ENCODE peak calls at places on chromosomes 16 and 17, in four cellular contexts. A is left lung, R is Caco-2, E is heart left ventricle. F is an unnamed sample.

GRCh38 chr16:12682441-12682840 is 121.2 kb downstream of the CPPED1 start:
- DNase-seq in E (no peak), R (no peak), A (no peak), F (no peak)

GRCh38 chr17:20271016-20271610 is 196.2 kb downstream of the LGALS9B start:
- DNase-seq in A (no peak), E (no peak), R (no peak), F (no peak)

GRCh38 chr17:5772720-5773119 is 188.4 kb upstream of the NLRP1 start:
- DNase-seq in E (no peak), A (no peak), R (no peak), F (no peak)

GRCh38 chr17:38701504-38702165 is 3.4 kb upstream of the MLLT6 start:
- DNase-seq in R (peak), A (no peak), E (no peak), F (peak)

GRCh38 chr17:78892520-78892919 is 10.5 kb downstream of the CEP295NL start:
- DNase-seq in R (no peak), A (no peak), E (no peak), F (no peak)

GRCh38 chr17:3968017-3968416 is 3.8 kb upstream of the ATP2A3 start:
- DNase-seq in R (no peak), A (no peak), E (no peak), F (no peak)

GRCh38 chr17:2716649-2717048 is 5.1 kb upstream of the CLUH start:
- DNase-seq in A (no peak), E (no peak), R (no peak), F (no peak)

GRCh38 chr16:228151-228855 is 946 bp downstream of the LUC7L start:
- DNase-seq in E (no peak), R (no peak), A (no peak), F (no peak)

GRCh38 chr17:77496401-77496801 is 355.6 kb downstream of the SEC14L1 start:
- DNase-seq in E (no peak), R (peak), A (no peak), F (no peak)

GRCh38 chr16:47848481-47849109 is 307.2 kb downstream of the ABCC12 start:
- DNase-seq in A (no peak), R (no peak), E (no peak), F (no peak)

GRCh38 chr17:11980813-11981212 is 16.5 kb downstream of the ZNF18 start:
- DNase-seq in R (no peak), A (no peak), E (no peak), F (no peak)

GRCh38 chr16:69017036-69017783 is 88.2 kb upstream of the HAS3 start:
- DNase-seq in E (no peak), A (no peak), R (no peak), F (peak)

GRCh38 chr17:17840751-17841591 is 4.2 kb upstream of the SREBF1 start:
- DNase-seq in R (no peak), E (peak), A (no peak), F (no peak)

GRCh38 chr17:15963670-15964110 is 18.8 kb downstream of the ADORA2B start:
- DNase-seq in E (no peak), R (peak), A (no peak), F (no peak)

GRCh38 chr17:57016764-57017116 is 38.8 kb downstream of the SCPEP1 start:
- DNase-seq in R (no peak), E (no peak), A (no peak), F (peak)

GRCh38 chr17:41844971-41845370 is 7.3 kb downstream of the KLHL10 start:
- DNase-seq in A (no peak), R (no peak), E (no peak), F (no peak)

GRCh38 chr16:13959626-13960025 is 39.7 kb downstream of the ERCC4 start:
- DNase-seq in A (no peak), E (no peak), R (no peak), F (no peak)

GRCh38 chr16:69727916-69728270 is 1.5 kb upstream of the NQO1 start:
- DNase-seq in E (no peak), R (no peak), A (peak), F (peak)

GRCh38 chr17:49162866-49163265 is 30.3 kb downstream of the B4GALNT2 start:
- DNase-seq in R (no peak), A (no peak), E (no peak), F (no peak)

GRCh38 chr17:10018461-10018891 is 113.4 kb upstream of the RCVRN start:
- DNase-seq in E (no peak), R (no peak), A (no peak), F (no peak)

DNA sequence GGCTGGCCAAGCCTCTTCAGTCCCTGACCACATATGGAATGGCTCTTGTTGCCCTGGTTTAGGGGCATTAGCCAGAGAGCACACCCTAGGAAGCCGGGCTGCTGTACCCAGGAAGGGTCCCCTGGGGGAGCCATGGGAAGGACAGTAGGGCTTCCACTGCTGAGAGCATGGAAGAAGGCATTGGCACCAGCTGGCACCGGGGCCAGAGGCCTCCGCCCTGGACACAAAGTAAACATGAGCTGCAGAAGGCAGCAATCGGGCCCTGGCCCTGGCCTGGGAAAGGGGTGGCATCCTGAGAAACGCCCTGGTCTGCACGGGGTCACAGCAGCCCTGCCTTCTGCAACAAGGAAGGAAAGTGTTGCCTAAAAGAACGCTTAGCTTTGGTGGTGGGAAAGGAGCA is 49.4 kb downstream of the VAC14 start:
- DNase-seq in E (no peak), A (peak), R (no peak), F (no peak)
- TF ChIP-seq CTCF in E (no peak), A (no peak), R (no peak), F (no peak)

GRCh38 chr16:30954993-30955392 is 2.6 kb upstream of the SETD1A start:
- DNase-seq in R (no peak), A (no peak), E (no peak), F (no peak)

GRCh38 chr16:30958164-30959083 is 870 bp downstream of the SETD1A start:
- DNase-seq in A (no peak), E (peak), R (peak), F (peak)

GRCh38 chr16:30953511-30954124 is 3.9 kb upstream of the SETD1A start:
- DNase-seq in R (peak), A (no peak), E (peak), F (peak)

GRCh38 chr16:30957456-30958163 is at the start of gene SETD1A:
- DNase-seq in R (peak), A (peak), E (peak), F (peak)

GRCh38 chr16:30956601-30957455 is 726 bp upstream of the SETD1A start:
- DNase-seq in A (peak), R (peak), E (peak), F (peak)
- TF ChIP-seq CTCF in A (no peak), R (no peak), E (no peak), F (no peak)

DNA sequence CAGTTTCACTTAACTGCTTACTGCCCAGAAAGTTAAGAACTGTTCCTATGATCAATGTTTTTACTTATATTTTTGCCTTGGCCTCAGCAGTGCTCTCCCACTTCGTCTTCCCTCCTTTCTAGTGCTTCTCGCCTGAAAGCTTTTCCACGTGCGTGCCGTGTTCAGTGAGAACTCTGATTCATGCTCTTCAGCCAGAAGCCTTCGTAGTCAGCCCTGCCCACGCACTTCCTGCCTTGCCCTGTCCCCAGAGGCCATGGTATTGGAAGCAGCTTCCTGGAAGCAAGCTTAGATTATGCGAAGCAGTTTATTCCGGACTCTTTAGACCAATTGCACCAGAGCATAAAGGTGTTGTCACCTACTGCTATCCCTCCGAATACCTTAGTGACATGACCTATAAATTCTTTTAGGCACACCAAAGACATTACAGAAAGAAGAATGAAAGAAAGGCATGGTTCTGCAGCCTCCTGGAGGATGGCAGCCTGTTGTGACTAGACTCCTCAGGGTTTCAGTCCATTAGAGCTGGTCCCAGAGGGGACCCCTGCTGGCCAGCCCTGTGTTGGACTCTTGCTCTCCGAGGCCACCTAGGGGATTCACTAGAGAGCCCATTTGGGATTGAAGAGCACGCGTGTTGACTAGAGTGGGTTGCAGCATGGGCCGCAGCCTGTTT is 105.2 kb downstream of the RPTOR start:
- DNase-seq in A (no peak), R (peak), E (peak), F (peak)
- TF ChIP-seq CTCF in A (no peak), R (peak), E (peak), F (peak)

GRCh38 chr16:50367777-50368409 is 895 bp downstream of the BRD7 start:
- DNase-seq in R (no peak), A (no peak), E (no peak), F (no peak)

GRCh38 chr16:50366126-50366525 is 2.7 kb downstream of the BRD7 start:
- DNase-seq in E (no peak), R (no peak), A (no peak), F (no peak)

GRCh38 chr16:50371036-50371716 is 2.4 kb upstream of the BRD7 start:
- DNase-seq in A (no peak), R (no peak), E (no peak), F (no peak)

GRCh38 chr16:50369133-50369804 is 481 bp upstream of the BRD7 start:
- DNase-seq in A (no peak), E (no peak), R (no peak), F (no peak)

GRCh38 chr16:50368410-50369132 is at the start of gene BRD7:
- DNase-seq in A (peak), E (peak), R (no peak), F (peak)
- TF ChIP-seq CTCF in A (peak), E (no peak), R (peak), F (peak)

DNA sequence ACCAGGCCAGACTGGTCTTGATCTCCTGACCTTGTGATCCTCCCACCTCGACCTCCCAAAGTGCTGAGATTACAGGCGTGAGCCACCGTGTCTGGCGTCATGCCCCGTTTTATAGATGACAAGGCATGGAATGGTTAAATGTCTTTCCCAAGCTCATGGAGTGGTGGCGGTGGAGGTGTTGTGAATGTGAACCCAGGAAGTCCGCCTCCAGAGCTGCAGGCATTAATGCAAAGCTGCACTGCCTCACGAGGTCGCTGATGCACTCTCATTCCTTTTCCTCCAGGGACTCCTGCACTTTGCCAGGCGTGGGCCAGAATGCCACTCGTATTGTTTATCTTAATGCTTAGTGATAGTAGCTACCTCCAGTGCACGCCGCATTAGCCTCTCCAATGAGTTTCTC is 149.6 kb downstream of the WWOX start:
- DNase-seq in A (no peak), R (peak), E (no peak), F (peak)
- TF ChIP-seq CTCF in A (no peak), R (peak), E (no peak), F (peak)

GRCh38 chr16:31010539-31010938 is at the start of gene STX1B:
- DNase-seq in R (no peak), E (no peak), A (no peak), F (no peak)

GRCh38 chr16:31010943-31011342 is 505 bp upstream of the STX1B start:
- DNase-seq in R (no peak), A (no peak), E (no peak), F (no peak)

GRCh38 chr16:31016018-31016417 is 5.6 kb upstream of the STX1B start:
- DNase-seq in E (no peak), A (no peak), R (no peak), F (peak)
- TF ChIP-seq CTCF in E (no peak), A (no peak), R (no peak), F (no peak)

GRCh38 chr16:6482861-6483530 is 849.6 kb upstream of the RBFOX1 start:
- DNase-seq in A (peak), R (no peak), E (no peak), F (no peak)
- TF ChIP-seq CTCF in A (no peak), R (no peak), E (no peak), F (no peak)

GRCh38 chr16:53220585-53220984 is 165.8 kb downstream of the CHD9 start:
- DNase-seq in R (no peak), A (no peak), E (no peak), F (no peak)
- TF ChIP-seq CTCF in R (no peak), A (no peak), E (peak), F (no peak)

GRCh38 chr17:45794840-45795239 is 10.7 kb downstream of the CRHR1 start:
- DNase-seq in R (no peak), E (no peak), A (peak), F (peak)
- TF ChIP-seq CTCF in R (no peak), E (no peak), A (no peak), F (no peak)

GRCh38 chr17:40443988-40444899 is 994 bp downstream of the IGFBP4 start:
- DNase-seq in E (no peak), A (no peak), R (no peak), F (no peak)

GRCh38 chr17:40447148-40447644 is 3.9 kb downstream of the IGFBP4 start:
- DNase-seq in A (no peak), E (peak), R (no peak), F (no peak)

GRCh38 chr17:40448213-40448638 is 5.0 kb downstream of the IGFBP4 start:
- DNase-seq in E (peak), R (no peak), A (no peak), F (peak)

GRCh38 chr17:40443196-40443987 is at the start of gene IGFBP4:
- DNase-seq in E (peak), R (peak), A (peak), F (peak)

DNA sequence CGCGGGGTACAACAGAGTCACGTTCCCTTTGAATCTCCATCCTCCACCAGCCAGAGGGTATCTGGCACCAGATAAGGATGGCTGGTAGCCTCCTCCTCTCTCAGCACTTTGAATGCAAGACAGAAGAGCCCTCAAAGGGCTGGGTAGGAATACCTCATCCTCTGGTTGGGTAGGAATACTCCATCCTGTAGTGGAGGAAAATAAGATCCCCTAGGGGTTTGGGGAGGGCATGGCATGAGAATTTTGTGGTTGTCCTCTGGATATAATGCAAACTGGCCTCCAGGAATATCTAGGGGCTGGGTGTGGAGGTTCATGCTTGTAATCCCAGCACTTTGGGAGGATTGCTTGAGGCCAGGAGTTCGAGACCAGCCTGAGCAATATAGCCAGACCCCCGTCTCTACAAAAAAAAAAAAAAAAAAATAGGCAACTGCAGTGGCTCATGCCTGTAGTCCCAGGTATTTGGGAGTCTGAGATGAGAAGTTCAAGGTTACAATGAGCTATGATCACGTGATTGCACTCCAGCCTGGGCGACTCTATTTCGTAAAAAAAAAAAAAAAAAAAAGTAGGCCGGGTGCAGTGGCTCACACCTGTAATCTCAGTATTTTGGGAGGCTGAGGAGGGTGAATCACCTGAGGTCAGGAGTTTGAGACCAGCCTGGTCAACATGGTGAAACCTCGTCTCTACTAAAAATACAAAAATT is 2.7 kb downstream of the IGFBP4 start:
- DNase-seq in R (no peak), A (no peak), E (no peak), F (peak)
- TF ChIP-seq CTCF in R (no peak), A (no peak), E (no peak), F (no peak)